ENCODE peak calls at places on chromosome 14, in nine cellular contexts. S, P, Z, J, X, A, T, W and C are unnamed samples.

GRCh38 chr14:76975865-76976622 is 52.5 kb downstream of the IRF2BPL start:
- DNase-seq in S (no peak), P (no peak), Z (no peak), J (no peak), X (no peak), A (no peak), T (no peak), W (no peak), C (no peak)

GRCh38 chr14:80959448-80960006 is 4.1 kb downstream of the TSHR start:
- DNase-seq in S (no peak), P (no peak), Z (no peak), J (no peak), X (no peak), A (no peak), T (no peak), W (no peak), C (no peak)

GRCh38 chr14:26984318-26985177 is 386.7 kb upstream of the NOVA1 start:
- DNase-seq in S (no peak), P (peak; percentile 62), Z (peak; percentile 31), J (peak; percentile 84), X (peak; percentile 87), A (peak; percentile 57), T (peak; percentile 30), W (peak; percentile 1), C (peak; percentile 78)

GRCh38 chr14:99415496-99416281 is 65.0 kb downstream of the SETD3 start:
- DNase-seq in S (peak; percentile 52), P (peak; percentile 66), Z (peak; percentile 82), J (peak; percentile 89), X (peak; percentile 92), A (peak; percentile 84), T (peak; percentile 57), W (peak; percentile 66), C (peak; percentile 88)

GRCh38 chr14:53605562-53605961 is 351.1 kb downstream of the BMP4 start:
- DNase-seq in S (no peak), P (no peak), Z (no peak), J (no peak), X (no peak), A (no peak), T (no peak), W (no peak), C (no peak)

GRCh38 chr14:37018571-37019240 is 153.7 kb downstream of the SLC25A21 start:
- DNase-seq in S (no peak), P (no peak), Z (no peak), J (no peak), X (no peak), A (no peak), T (no peak), W (no peak), C (no peak)

GRCh38 chr14:68109132-68109531 is 289.6 kb downstream of the RAD51B start:
- DNase-seq in S (no peak), P (no peak), Z (peak; percentile 49), J (peak; percentile 15), X (no peak), A (peak; percentile 63), T (peak; percentile 76), W (no peak), C (no peak)

GRCh38 chr14:94390372-94391086 is 2.1 kb upstream of the SERPINA1 start:
- DNase-seq in S (no peak), P (no peak), Z (no peak), J (no peak), X (peak; percentile 24), A (no peak), T (no peak), W (peak; percentile 36), C (peak; percentile 49)

GRCh38 chr14:101507306-101508150 is 53.8 kb upstream of the DIO3 start:
- DNase-seq in S (no peak), P (peak; percentile 22), Z (no peak), J (no peak), X (no peak), A (no peak), T (no peak), W (no peak), C (no peak)

GRCh38 chr14:51472881-51473280 is 178.8 kb upstream of the FRMD6 start:
- DNase-seq in S (no peak), P (no peak), Z (no peak), J (peak; percentile 11), X (no peak), A (peak; percentile 41), T (no peak), W (no peak), C (no peak)

DNA sequence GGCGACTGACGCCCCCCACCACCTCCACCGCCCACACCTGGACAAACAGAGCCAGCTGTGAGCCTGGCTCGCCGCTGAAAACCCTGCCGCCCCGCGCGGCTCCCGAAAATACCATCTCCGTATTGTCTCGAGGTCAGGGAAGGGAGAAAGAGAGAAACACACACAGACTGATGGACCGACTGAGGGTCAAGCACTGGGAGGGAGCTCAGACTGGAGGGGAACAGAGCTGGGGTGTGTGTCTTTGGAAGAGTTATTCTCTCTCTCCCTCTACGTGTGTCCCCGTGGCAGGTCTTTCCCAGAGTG is 4.1 kb upstream of the SIX1 start:
- DNase-seq in S (no peak), P (peak; percentile 44), Z (no peak), J (no peak), X (peak; percentile 59), A (no peak), T (no peak), W (no peak), C (no peak)
- H2AFZ ChIP-seq in S (no peak overlapping the region), P (no peak overlapping the region), Z (peak overlapping the region; percentile 86), J (peak overlapping the region; percentile 37), X (no peak overlapping the region), A (no peak overlapping the region), T (peak overlapping the region; percentile 43), W (peak overlapping the region; percentile 67), C (no peak overlapping the region)

GRCh38 chr14:23953464-23954278 is at the start of gene DHRS4:
- DNase-seq in S (peak; percentile 64), P (peak; percentile 88), Z (peak; percentile 76), J (peak; percentile 89), X (peak; percentile 86), A (peak; percentile 82), T (peak; percentile 72), W (peak; percentile 86), C (peak; percentile 84)

GRCh38 chr14:23950411-23951135 is 3.0 kb upstream of the DHRS4 start:
- DNase-seq in S (no peak), P (no peak), Z (no peak), J (no peak), X (no peak), A (no peak), T (no peak), W (no peak), C (no peak)

DNA sequence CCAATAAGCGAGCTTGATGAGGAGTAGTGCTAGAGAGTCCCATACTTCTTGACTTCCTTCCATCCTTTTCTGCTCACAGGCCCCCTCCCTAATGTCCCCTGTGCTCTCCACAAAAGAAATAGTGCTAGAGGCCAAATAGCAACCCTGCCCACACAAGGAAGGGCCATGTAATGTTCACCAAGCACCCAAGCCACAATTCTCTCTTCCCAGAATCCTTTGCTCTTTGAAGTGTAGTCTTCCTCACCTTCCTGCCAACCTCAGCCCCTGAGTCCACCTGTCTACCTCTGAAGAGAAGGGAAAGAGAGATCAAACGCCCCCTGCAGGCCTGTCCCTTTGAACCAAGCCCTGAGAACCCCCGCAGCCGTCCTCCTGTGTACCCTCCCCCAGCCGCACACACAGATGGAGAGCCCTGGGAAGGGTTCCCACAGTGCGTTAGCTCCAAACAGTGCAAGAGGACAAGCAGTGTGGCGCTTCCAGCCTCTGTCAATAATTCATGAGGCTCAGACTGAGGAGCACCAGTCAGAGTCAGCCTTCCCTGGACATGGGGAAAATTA is 1.9 kb upstream of the DHRS4 start:
- DNase-seq in S (no peak), P (peak; percentile 72), Z (no peak), J (no peak), X (peak; percentile 84), A (no peak), T (no peak), W (no peak), C (no peak)
- TF ChIP-seq CTCF in S (no peak), P (peak; percentile 55), Z (no peak), J (no peak), X (peak; percentile 57), A (no peak), T (no peak), W (no peak), C (no peak)

GRCh38 chr14:23470947-23471346 is 1.4 kb downstream of the NGDN start:
- DNase-seq in S (no peak), P (no peak), Z (no peak), J (no peak), X (no peak), A (no peak), T (no peak), W (no peak), C (no peak)

GRCh38 chr14:23469906-23470403 is 452 bp downstream of the NGDN start:
- DNase-seq in S (no peak), P (no peak), Z (no peak), J (peak; percentile 19), X (no peak), A (no peak), T (peak; percentile 5), W (no peak), C (no peak)

GRCh38 chr14:23469127-23469905 is at the start of gene NGDN:
- DNase-seq in S (peak; percentile 98), P (peak; percentile 97), Z (peak; percentile 100), J (peak; percentile 97), X (peak; percentile 99), A (peak; percentile 100), T (peak; percentile 100), W (peak; percentile 100), C (peak; percentile 100)

GRCh38 chr14:23465261-23465660 is 4.2 kb upstream of the NGDN start:
- DNase-seq in S (no peak), P (no peak), Z (no peak), J (no peak), X (no peak), A (no peak), T (no peak), W (no peak), C (no peak)

GRCh38 chr14:23468704-23469126 is 788 bp upstream of the NGDN start:
- DNase-seq in S (no peak), P (no peak), Z (no peak), J (no peak), X (no peak), A (no peak), T (no peak), W (no peak), C (no peak)
- H2AFZ ChIP-seq in S (peak overlapping the region; percentile 99), P (no peak overlapping the region), Z (peak overlapping the region; percentile 98), J (peak overlapping the region; percentile 79), X (peak overlapping the region; percentile 1), A (peak overlapping the region; percentile 90), T (peak overlapping the region; percentile 97), W (peak overlapping the region; percentile 95), C (peak overlapping the region; percentile 95)

DNA sequence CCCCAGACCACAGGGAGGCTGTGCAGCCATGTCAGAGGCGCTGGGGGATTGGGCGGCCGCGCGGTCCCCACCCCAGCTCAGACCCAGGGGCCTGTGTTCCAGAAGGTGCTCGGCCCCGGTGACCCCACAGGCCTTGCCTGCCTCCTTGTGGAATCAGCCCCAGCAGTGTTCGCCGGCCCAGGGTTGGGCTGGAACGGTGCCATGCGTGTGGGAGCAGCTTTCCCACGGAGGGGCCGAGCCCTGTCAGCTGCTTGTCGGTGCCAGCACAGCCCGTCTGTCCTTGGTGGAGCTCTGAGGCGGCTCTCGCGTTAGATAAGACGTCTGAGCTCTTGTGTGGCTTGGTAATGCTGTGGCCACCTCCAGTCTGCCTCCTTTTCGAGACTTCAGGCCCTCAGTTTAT is 8.5 kb downstream of the ZFYVE21 start:
- DNase-seq in S (no peak), P (no peak), Z (peak; percentile 36), J (no peak), X (no peak), A (peak; percentile 21), T (peak; percentile 56), W (no peak), C (no peak)
- TF ChIP-seq CTCF in S (no peak), P (no peak), Z (no peak), J (no peak), X (no peak), A (no peak), T (no peak), W (no peak), C (no peak)